ENCODE peak calls at places on chromosomes 11 and 22, in five cellular contexts. R, L, T, G and Q are unnamed samples.

GRCh38 chr11:12706531-12707499 is 32.6 kb downstream of the TEAD1 start:
- DNase-seq in R (peak; percentile 90), L (no peak), T (no peak), G (no peak), Q (peak; percentile 54)

GRCh38 chr22:44407404-44408226 is 90.4 kb downstream of the RTL6 start:
- DNase-seq in R (no peak), L (no peak), T (no peak), G (peak; percentile 18), Q (no peak)

GRCh38 chr11:101915811-101916291 is 471 bp downstream of the ANGPTL5 start:
- DNase-seq in R (peak; percentile 51), L (no peak), T (no peak), G (no peak), Q (peak; percentile 48)

GRCh38 chr22:39954584-39955055 is 5.6 kb upstream of the TMA7B start:
- DNase-seq in R (no peak), L (peak; percentile 53), T (no peak), G (no peak), Q (peak; percentile 87)

GRCh38 chr11:118615282-118615979 is 8.0 kb downstream of the PHLDB1 start:
- DNase-seq in R (no peak), L (no peak), T (no peak), G (peak; percentile 93), Q (peak; percentile 63)

GRCh38 chr11:16587670-16588069 is 150.8 kb upstream of the C11orf58 start:
- DNase-seq in R (no peak), L (no peak), T (no peak), G (no peak), Q (no peak)

GRCh38 chr11:854601-855342 is 12.1 kb downstream of the TSPAN4 start:
- DNase-seq in R (no peak), L (no peak), T (no peak), G (no peak), Q (no peak)

GRCh38 chr11:122837528-122838346 is 563 bp upstream of the CRTAM start:
- DNase-seq in R (no peak), L (no peak), T (no peak), G (no peak), Q (no peak)

GRCh38 chr11:27276141-27276540 is 86.9 kb downstream of the CCDC34 start:
- DNase-seq in R (no peak), L (no peak), T (no peak), G (no peak), Q (no peak)

GRCh38 chr11:117488996-117489952 is 161.6 kb downstream of the CEP164 start:
- DNase-seq in R (no peak), L (no peak), T (no peak), G (no peak), Q (no peak)

GRCh38 chr11:71774603-71775222 is 58.3 kb upstream of the DEFB108B start:
- DNase-seq in R (no peak), L (no peak), T (no peak), G (no peak), Q (no peak)